ENCODE peak calls at places on chromosomes 12 and 14, in seven cellular contexts. O is K562, B is SK-N-SH, A is H1, X is spleen, V is sigmoid colon, N is suprapubic skin. H is an unnamed sample.
A peak's percentile ranks its signal among the peaks of the same experiment; 100 is the strongest.

GRCh38 chr12:79451988-79452387 is 238.8 kb downstream of the PAWR start:
- DNase-seq in B (peak; percentile 23), N (peak; percentile 80), X (peak; percentile 30), V (peak; percentile 85), O (no peak), A (no peak), H (peak; percentile 64)

GRCh38 chr12:87775051-87775450 is 254.2 kb downstream of the C12orf50 start:
- DNase-seq in B (no peak), O (no peak), V (no peak), X (no peak), N (no peak), A (no peak), H (no peak)

GRCh38 chr12:8156416-8156815 is 399 bp upstream of the ZNF705A start:
- DNase-seq in N (no peak), V (no peak), B (no peak), O (no peak), A (no peak), X (no peak), H (no peak)

GRCh38 chr14:56159066-56159465 is 40.9 kb downstream of the PELI2 start:
- DNase-seq in B (no peak), A (no peak), O (no peak), X (no peak), V (no peak), N (no peak), H (peak; percentile 69)

GRCh38 chr12:58924652-58925051 is 4.3 kb upstream of the LRIG3 start:
- DNase-seq in O (no peak), X (no peak), V (no peak), N (no peak), B (no peak), A (no peak), H (no peak)

GRCh38 chr12:40300490-40300889 is 75.7 kb downstream of the LRRK2 start:
- DNase-seq in B (no peak), O (no peak), X (no peak), N (no peak), A (no peak), V (no peak), H (no peak)

GRCh38 chr12:118061011-118061875 is at the start of gene WSB2:
- DNase-seq in X (peak; percentile 93), N (peak; percentile 83), O (peak; percentile 80), B (peak; percentile 88), A (no peak), V (peak; percentile 86), H (peak; percentile 64)

GRCh38 chr14:33978892-33979612 is 28.2 kb upstream of the EGLN3 start:
- DNase-seq in N (no peak), O (no peak), A (no peak), V (no peak), X (no peak), B (peak; percentile 65), H (no peak)

GRCh38 chr12:49389092-49389703 is 21.9 kb downstream of the SPATS2 start:
- DNase-seq in B (no peak), A (peak; percentile 58), N (peak; percentile 66), X (peak; percentile 90), V (no peak), O (no peak), H (no peak)

GRCh38 chr14:101072531-101072930 is 169.0 kb upstream of the RTL1 start:
- DNase-seq in B (peak; percentile 52), O (no peak), V (no peak), N (peak; percentile 41), X (peak; percentile 69), A (no peak), H (peak; percentile 12)

GRCh38 chr14:93655078-93655750 is 133.1 kb downstream of the PRIMA1 start:
- DNase-seq in N (no peak), V (no peak), X (no peak), B (peak; percentile 56), A (no peak), O (peak; percentile 43), H (no peak)

GRCh38 chr12:113967368-113967767 is 1.2 kb upstream of the RBM19 start:
- DNase-seq in V (no peak), N (no peak), A (no peak), B (no peak), O (no peak), X (no peak), H (no peak)

GRCh38 chr14:82431031-82431430 is 897.4 kb upstream of the SEL1L start:
- DNase-seq in A (no peak), N (no peak), O (no peak), V (no peak), X (no peak), B (no peak), H (no peak)

GRCh38 chr14:94646066-94646465 is 33.9 kb downstream of the SERPINA3 start:
- DNase-seq in A (no peak), B (no peak), V (peak; percentile 1), X (no peak), O (no peak), N (no peak), H (peak; percentile 3)

GRCh38 chr14:45716506-45716905 is 463.5 kb upstream of the MIS18BP1 start:
- DNase-seq in V (no peak), O (peak; percentile 0), N (no peak), X (no peak), A (no peak), B (peak; percentile 4), H (no peak)

GRCh38 chr14:24179961-24180726 is 8.3 kb downstream of the REC8 start:
- DNase-seq in B (no peak), O (no peak), V (no peak), X (peak; percentile 41), N (peak; percentile 56), A (no peak), H (no peak)

GRCh38 chr12:117002040-117002832 is 91.5 kb downstream of the FBXW8 start:
- DNase-seq in A (no peak), B (no peak), N (no peak), V (no peak), X (no peak), O (no peak), H (no peak)

GRCh38 chr14:42222924-42223471 is 616.3 kb downstream of the LRFN5 start:
- DNase-seq in N (no peak), V (no peak), A (no peak), B (no peak), O (no peak), X (no peak), H (no peak)

GRCh38 chr14:64826845-64827244 is 52.9 kb downstream of the SPTB start:
- DNase-seq in N (no peak), V (no peak), O (no peak), X (no peak), B (no peak), A (no peak), H (no peak)

DNA sequence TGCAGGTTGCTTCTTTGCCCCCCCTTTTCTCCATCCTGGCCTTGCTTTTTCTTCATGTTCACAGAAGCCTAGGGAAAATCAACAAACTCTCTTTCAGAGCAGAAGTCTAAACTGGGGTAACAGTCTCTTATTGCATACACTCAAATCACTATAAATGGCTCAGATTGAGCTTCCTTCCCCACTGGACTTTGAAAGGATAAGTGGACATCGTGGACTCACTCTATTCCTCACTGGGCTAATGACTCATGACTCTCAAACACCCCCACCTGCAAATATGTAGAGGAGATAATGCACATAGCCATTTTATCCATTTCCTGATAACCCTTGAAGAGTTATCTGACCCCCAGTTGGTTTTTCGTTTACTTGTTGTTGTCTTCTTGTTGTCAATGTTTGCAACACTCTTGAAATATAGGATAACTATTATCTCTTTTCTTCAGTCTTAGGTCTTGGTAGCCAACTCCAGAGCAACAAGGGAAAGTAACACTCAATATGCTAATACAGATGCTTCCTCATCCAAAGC is 221.3 kb downstream of the PIK3C2G start:
- DNase-seq in X (no peak), A (no peak), N (no peak), V (no peak), O (no peak), B (no peak), H (no peak)
- TF ChIP-seq POLR2AphosphoS5 in X (no peak), A (no peak), N (no peak), V (no peak), O (no peak), B (no peak), H (no peak)

GRCh38 chr12:26711569-26711968 is 121.4 kb downstream of the ITPR2 start:
- DNase-seq in O (no peak), X (no peak), B (no peak), N (no peak), V (no peak), A (no peak), H (no peak)
- H3K4me1 ChIP-seq in O (no peaks in the 10 kb centered on the region), X (no peaks in the 10 kb centered on the region), B (peaks cover 3% of the 10 kb centered on the region), N (no peaks in the 10 kb centered on the region), V (no peaks in the 10 kb centered on the region), A (no peaks in the 10 kb centered on the region), H (no peaks in the 10 kb centered on the region)

DNA sequence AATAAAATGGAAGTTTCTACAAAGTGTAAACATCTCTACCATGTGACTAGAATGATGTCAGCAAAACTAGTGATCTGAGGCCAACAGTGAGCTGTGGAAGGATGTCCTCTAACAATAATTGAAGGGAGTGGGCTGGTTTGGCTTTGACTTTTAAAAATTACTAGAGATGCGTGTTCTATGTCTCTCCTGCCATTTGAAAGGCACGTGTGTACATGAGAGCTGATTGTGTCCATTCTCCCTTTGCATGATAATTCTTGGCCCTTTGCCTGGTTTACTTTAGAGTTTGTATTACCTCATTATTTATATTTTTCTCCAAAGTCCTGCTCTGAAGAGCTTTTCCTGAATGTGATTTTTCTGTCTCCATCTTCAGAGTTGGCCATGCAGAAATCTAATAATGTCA is 154.1 kb upstream of the PDE3A start:
- DNase-seq in B (no peak), A (no peak), O (no peak), N (no peak), V (no peak), X (no peak), H (no peak)
- TF ChIP-seq POLR2AphosphoS5 in B (no peak), A (no peak), O (no peak), N (no peak), V (no peak), X (no peak), H (no peak)

DNA sequence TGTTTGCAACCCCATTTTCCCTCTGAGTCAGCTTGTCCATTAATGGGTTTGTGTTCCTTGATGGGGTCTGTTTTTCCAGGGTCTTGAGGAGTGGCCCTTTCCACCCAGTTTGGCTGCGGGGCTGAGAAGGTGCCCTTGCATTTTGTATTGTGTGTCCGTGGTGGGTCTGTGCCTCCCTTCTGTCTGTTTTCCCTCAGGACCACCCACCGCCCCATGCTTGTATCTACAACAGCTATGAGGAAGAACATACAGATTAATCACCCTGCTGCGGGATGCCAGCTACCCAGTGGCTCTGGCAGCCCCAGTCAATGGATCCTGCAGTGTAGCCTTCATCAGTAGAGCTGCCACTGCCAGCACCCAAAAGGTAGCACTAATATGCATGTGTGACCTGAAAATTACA is 235.7 kb downstream of the CACNA1C start:
- DNase-seq in V (no peak), O (no peak), X (no peak), A (no peak), B (no peak), N (no peak), H (no peak)
- H3K4me1 ChIP-seq in V (peaks cover 89% of the 10 kb centered on the region), O (no peaks in the 10 kb centered on the region), X (peaks cover 16% of the 10 kb centered on the region), A (peaks cover 5% of the 10 kb centered on the region), B (peaks cover 85% of the 10 kb centered on the region), N (peaks cover 43% of the 10 kb centered on the region), H (peaks cover 26% of the 10 kb centered on the region)